ENCODE peak calls at places on chromosomes 4 and X, in ten cellular contexts. H is HCT116, W is heart left ventricle, P is tibial nerve, F is H54, A is GM12891, G is HepG2, B is IMR-90, C is esophagus squamous epithelium, J is lower leg skin. R is an unnamed sample.

GRCh38 chr4:87089368-87089767 is 131.1 kb downstream of the KLHL8 start:
- DNase-seq in H (no peak), W (no peak), P (no peak), F (no peak), A (no peak), G (peak), B (no peak), C (no peak), J (no peak), R (no peak)

GRCh38 chrX:120262781-120263719 is 12.4 kb downstream of the ZBTB33 start:
- DNase-seq in H (no peak), W (no peak), P (no peak), F (no peak), A (no peak), G (no peak), B (no peak), C (no peak), J (no peak), R (no peak)

GRCh38 chr4:27350161-27350560 is 489.5 kb downstream of the STIM2 start:
- DNase-seq in H (peak), W (no peak), P (no peak), F (no peak), A (no peak), G (no peak), B (no peak), C (no peak), J (no peak), R (no peak)

GRCh38 chr4:7984286-7984925 is 44.7 kb upstream of the AFAP1 start:
- DNase-seq in H (no peak), W (no peak), P (no peak), F (no peak), A (no peak), G (no peak), B (no peak), C (no peak), J (no peak), R (no peak)

GRCh38 chr4:141229408-141230101 is 8.9 kb downstream of the ZNF330 start:
- DNase-seq in H (no peak), W (no peak), P (no peak), F (no peak), A (no peak), G (no peak), B (no peak), C (no peak), J (no peak), R (no peak)

GRCh38 chrX:17470136-17470535 is 95.1 kb downstream of the NHS start:
- DNase-seq in H (no peak), W (no peak), P (no peak), F (no peak), A (no peak), G (no peak), B (peak), C (no peak), J (no peak), R (no peak)

GRCh38 chrX:29627833-29628232 is 587.5 kb upstream of the MAGEB2 start:
- DNase-seq in H (no peak), W (no peak), P (no peak), F (no peak), A (no peak), G (no peak), B (no peak), C (no peak), J (no peak), R (no peak)

GRCh38 chr4:2132438-2132837 is 73.3 kb downstream of the NAT8L start:
- DNase-seq in H (peak), W (no peak), P (no peak), F (no peak), A (no peak), G (no peak), B (no peak), C (no peak), J (no peak), R (no peak)

GRCh38 chrX:150899191-150899757 is 806 bp upstream of the CD99L2 start:
- DNase-seq in H (no peak), W (peak), P (peak), F (no peak), A (no peak), G (no peak), B (peak), C (no peak), J (peak), R (peak)

GRCh38 chr4:118338981-118339765 is 13.6 kb downstream of the PRSS12 start:
- DNase-seq in H (no peak), W (no peak), P (no peak), F (no peak), A (no peak), G (no peak), B (peak), C (no peak), J (no peak), R (no peak)

GRCh38 chrX:36019164-36019563 is 99.6 kb downstream of the CFAP47 start:
- DNase-seq in H (no peak), W (no peak), P (no peak), F (no peak), A (no peak), G (peak), B (no peak), C (no peak), J (no peak), R (no peak)

GRCh38 chr4:87243426-87244053 is 23.1 kb upstream of the KLHL8 start:
- DNase-seq in H (no peak), W (no peak), P (no peak), F (no peak), A (no peak), G (no peak), B (no peak), C (no peak), J (no peak), R (no peak)

GRCh38 chr4:76748649-76749048 is 149.3 kb downstream of the SOWAHB start:
- DNase-seq in H (no peak), W (no peak), P (peak), F (no peak), A (no peak), G (peak), B (peak), C (no peak), J (no peak), R (peak)

GRCh38 chr4:38266616-38267015 is 306.4 kb downstream of the PTTG2 start:
- DNase-seq in H (peak), W (no peak), P (no peak), F (peak), A (no peak), G (peak), B (peak), C (no peak), J (no peak), R (no peak)

GRCh38 chr4:118941149-118941548 is 52.5 kb downstream of the SYNPO2 start:
- DNase-seq in H (no peak), W (peak), P (peak), F (no peak), A (no peak), G (peak), B (peak), C (no peak), J (no peak), R (no peak)

GRCh38 chrX:10286195-10286594 is 129.4 kb downstream of the CLCN4 start:
- DNase-seq in H (no peak), W (no peak), P (no peak), F (no peak), A (no peak), G (no peak), B (no peak), C (no peak), J (no peak), R (no peak)

GRCh38 chr4:72374156-72374555 is 194.9 kb downstream of the ADAMTS3 start:
- DNase-seq in H (no peak), W (no peak), P (no peak), F (no peak), A (no peak), G (no peak), B (no peak), C (no peak), J (no peak), R (no peak)

GRCh38 chr4:182528819-182529218 is 285.6 kb downstream of the TENM3 start:
- DNase-seq in H (no peak), W (no peak), P (no peak), F (no peak), A (no peak), G (no peak), B (no peak), C (no peak), J (no peak), R (no peak)

GRCh38 chr4:107689912-107690587 is 30.0 kb downstream of the PAPSS1 start:
- DNase-seq in H (peak), W (no peak), P (no peak), F (peak), A (no peak), G (peak), B (peak), C (no peak), J (no peak), R (no peak)

GRCh38 chrX:13440166-13440565 is 120.3 kb upstream of the ATXN3L start:
- DNase-seq in H (no peak), W (no peak), P (no peak), F (no peak), A (no peak), G (no peak), B (peak), C (no peak), J (no peak), R (no peak)

GRCh38 chr4:2857349-2857927 is 13.8 kb downstream of the ADD1 start:
- DNase-seq in H (no peak), W (no peak), P (no peak), F (no peak), A (no peak), G (peak), B (no peak), C (no peak), J (no peak), R (no peak)

GRCh38 chr4:7885216-7886134 is 54.2 kb downstream of the AFAP1 start:
- DNase-seq in H (no peak), W (no peak), P (no peak), F (no peak), A (no peak), G (no peak), B (no peak), C (no peak), J (peak), R (no peak)

GRCh38 chr4:140968371-140968770 is 164.9 kb downstream of the RNF150 start:
- DNase-seq in H (no peak), W (no peak), P (no peak), F (no peak), A (no peak), G (no peak), B (no peak), C (no peak), J (no peak), R (no peak)

GRCh38 chr4:165325732-165326512 is 1.5 kb upstream of the MSMO1 start:
- DNase-seq in H (peak), W (no peak), P (no peak), F (no peak), A (no peak), G (peak), B (peak), C (no peak), J (no peak), R (no peak)

GRCh38 chrX:143571521-143571920 is 54.2 kb upstream of the SPANXN3 start:
- DNase-seq in H (no peak), W (no peak), P (no peak), F (peak), A (no peak), G (no peak), B (no peak), C (no peak), J (no peak), R (no peak)

GRCh38 chr4:2832309-2832980 is 11.2 kb upstream of the ADD1 start:
- DNase-seq in H (no peak), W (peak), P (no peak), F (no peak), A (peak), G (no peak), B (no peak), C (no peak), J (peak), R (no peak)

GRCh38 chrX:54357414-54358377 is at the start of gene WNK3:
- DNase-seq in H (no peak), W (peak), P (peak), F (peak), A (peak), G (peak), B (peak), C (peak), J (peak), R (peak)

GRCh38 chr4:94446386-94446785 is 5.4 kb upstream of the PDLIM5 start:
- DNase-seq in H (no peak), W (no peak), P (no peak), F (no peak), A (no peak), G (no peak), B (peak), C (no peak), J (no peak), R (no peak)

GRCh38 chr4:154465085-154465484 is 26.5 kb downstream of the DCHS2 start:
- DNase-seq in H (no peak), W (no peak), P (no peak), F (no peak), A (no peak), G (no peak), B (no peak), C (no peak), J (no peak), R (no peak)

GRCh38 chr4:96729641-96730040 is 889.7 kb downstream of the PDHA2 start:
- DNase-seq in H (no peak), W (no peak), P (no peak), F (no peak), A (no peak), G (no peak), B (no peak), C (no peak), J (no peak), R (no peak)

GRCh38 chrX:38095971-38096529 is 89.7 kb downstream of the SYTL5 start:
- DNase-seq in H (peak), W (no peak), P (no peak), F (no peak), A (no peak), G (no peak), B (peak), C (no peak), J (no peak), R (no peak)

GRCh38 chr4:95415346-95415771 is 133.4 kb downstream of the UNC5C start:
- DNase-seq in H (no peak), W (no peak), P (no peak), F (no peak), A (no peak), G (no peak), B (peak), C (no peak), J (no peak), R (no peak)

GRCh38 chr4:187378441-187378840 is 617.1 kb upstream of the ZFP42 start:
- DNase-seq in H (no peak), W (no peak), P (no peak), F (no peak), A (no peak), G (no peak), B (no peak), C (no peak), J (no peak), R (no peak)

GRCh38 chr4:187383181-187383580 is 612.4 kb upstream of the ZFP42 start:
- DNase-seq in H (no peak), W (no peak), P (no peak), F (no peak), A (no peak), G (no peak), B (no peak), C (no peak), J (no peak), R (no peak)

DNA sequence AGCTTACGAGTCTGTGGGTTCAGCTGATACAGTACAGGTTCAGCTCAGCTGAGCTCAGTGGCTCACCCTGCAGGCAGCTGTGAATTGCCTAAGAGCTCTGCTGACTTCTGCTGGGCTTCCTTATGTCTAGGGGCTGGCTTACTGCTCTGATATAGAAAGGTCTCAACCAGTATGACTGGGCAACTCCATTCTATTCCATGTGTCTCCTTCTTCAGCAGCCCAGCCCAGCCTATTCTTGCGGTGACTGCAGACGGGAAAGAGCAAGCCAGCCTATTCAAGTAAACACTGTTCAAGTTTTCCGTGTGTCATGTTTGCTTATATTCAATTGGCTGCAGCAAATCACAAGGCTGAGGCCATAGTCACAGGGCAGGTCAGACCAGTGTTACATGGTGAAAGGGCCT is 615.4 kb upstream of the ZFP42 start:
- DNase-seq in H (peak), W (no peak), P (no peak), F (no peak), A (no peak), G (peak), B (peak), C (no peak), J (no peak), R (no peak)
- TF ChIP-seq POLR2A in H (no peak), W (no peak), P (no peak), F (no peak), A (no peak), G (no peak), B (no peak), C (no peak), J (no peak), R (no peak)

GRCh38 chr4:102825261-102826071 is 1.9 kb downstream of the UBE2D3 start:
- DNase-seq in H (peak), W (no peak), P (peak), F (no peak), A (no peak), G (peak), B (peak), C (no peak), J (peak), R (no peak)

GRCh38 chr4:102826890-102827673 is at the start of gene UBE2D3:
- DNase-seq in H (peak), W (peak), P (peak), F (peak), A (peak), G (peak), B (peak), C (peak), J (peak), R (peak)

GRCh38 chr4:102827674-102828496 is 534 bp upstream of the UBE2D3 start:
- DNase-seq in H (peak), W (peak), P (peak), F (peak), A (peak), G (peak), B (peak), C (peak), J (peak), R (peak)

GRCh38 chr4:102824398-102824797 is 3.0 kb downstream of the UBE2D3 start:
- DNase-seq in H (no peak), W (no peak), P (no peak), F (no peak), A (no peak), G (no peak), B (peak), C (no peak), J (no peak), R (no peak)

GRCh38 chr4:102826105-102826889 is 1.1 kb downstream of the UBE2D3 start:
- DNase-seq in H (no peak), W (no peak), P (no peak), F (no peak), A (no peak), G (no peak), B (no peak), C (no peak), J (no peak), R (no peak)
- TF ChIP-seq POLR2A in H (no peak), W (no peak), P (peak), F (no peak), A (peak), G (no peak), B (no peak), C (no peak), J (no peak), R (no peak)

GRCh38 chr4:105707783-105708182 is 706 bp downstream of the INTS12 start:
- DNase-seq in H (no peak), W (no peak), P (no peak), F (no peak), A (no peak), G (no peak), B (no peak), C (no peak), J (no peak), R (no peak)

GRCh38 chr4:105709081-105709450 is 482 bp downstream of the GSTCD start:
- DNase-seq in H (peak), W (no peak), P (peak), F (peak), A (no peak), G (peak), B (no peak), C (no peak), J (no peak), R (no peak)

GRCh38 chr4:105710678-105711077 is 2.1 kb downstream of the GSTCD start:
- DNase-seq in H (no peak), W (no peak), P (no peak), F (no peak), A (no peak), G (no peak), B (no peak), C (no peak), J (no peak), R (no peak)

GRCh38 chr4:105710012-105710600 is 1.5 kb downstream of the GSTCD start:
- DNase-seq in H (no peak), W (no peak), P (no peak), F (no peak), A (no peak), G (no peak), B (no peak), C (no peak), J (no peak), R (no peak)

DNA sequence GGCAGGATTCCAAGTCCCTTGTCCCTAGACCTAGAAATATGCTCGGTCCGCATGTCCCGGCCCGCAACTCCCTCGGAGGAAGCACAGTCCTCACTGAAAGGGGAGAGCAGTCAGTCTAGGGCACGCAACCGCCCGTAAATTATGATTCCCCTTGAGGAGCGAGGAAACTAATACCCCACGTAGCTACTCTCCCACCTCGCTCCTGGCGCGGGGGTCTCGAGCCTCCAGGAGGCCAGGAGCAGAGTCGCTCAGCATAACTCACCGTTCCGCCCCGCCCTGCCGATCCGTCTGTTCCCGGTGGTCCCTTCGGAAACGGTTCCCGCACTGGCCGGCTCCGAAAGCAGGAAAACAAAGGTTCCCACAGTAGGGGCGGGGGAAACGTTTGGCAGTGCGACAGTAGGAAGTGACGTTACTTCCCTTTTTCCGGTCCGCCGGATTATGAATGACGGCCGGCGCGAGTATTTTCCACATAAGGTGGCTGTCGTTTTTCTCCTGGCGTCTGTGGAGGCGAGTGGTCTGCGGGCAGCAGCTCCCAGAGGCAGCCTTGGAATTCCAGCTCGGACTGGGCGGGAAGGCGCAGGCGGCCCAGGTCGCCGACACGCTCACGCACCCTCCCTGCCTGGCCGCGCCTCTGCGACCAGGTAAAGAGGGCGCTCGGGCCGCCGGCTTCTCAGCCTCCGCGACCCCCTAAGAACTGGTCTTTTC is at the start of the genes GSTCD and INTS12:
- DNase-seq in H (peak), W (peak), P (peak), F (peak), A (peak), G (peak), B (peak), C (peak), J (peak), R (peak)
- TF ChIP-seq POLR2A in H (peak), W (peak), P (peak), F (peak), A (peak), G (peak), B (peak), C (no peak), J (no peak), R (no peak)

GRCh38 chrX:55451990-55452824 is at the start of gene MAGEH1:
- DNase-seq in H (no peak), W (peak), P (peak), F (peak), A (peak), G (peak), B (peak), C (peak), J (peak), R (peak)
- TF ChIP-seq POLR2A in H (no peak), W (peak), P (peak), F (peak), A (no peak), G (no peak), B (peak), C (no peak), J (no peak), R (no peak)

DNA sequence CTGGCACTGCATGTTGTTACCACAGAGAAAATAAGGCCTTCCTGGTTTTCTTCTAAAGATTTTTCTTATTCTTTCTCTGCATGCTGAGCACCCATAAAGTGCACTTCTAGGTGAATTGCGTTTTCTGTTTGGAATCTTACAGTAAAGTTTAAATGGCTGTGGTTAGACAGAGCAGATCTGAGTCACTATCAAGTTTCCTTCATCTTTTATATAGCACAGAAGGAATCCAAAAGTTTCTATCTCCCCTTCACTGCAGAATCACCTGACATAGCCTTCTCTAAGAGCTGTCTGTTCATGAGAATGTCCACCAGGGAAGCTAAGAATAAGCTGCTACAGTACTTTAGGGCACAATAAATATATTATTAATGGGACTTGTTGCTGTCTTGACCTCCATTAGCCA is 455.5 kb upstream of the FAM241A start:
- DNase-seq in H (no peak), W (no peak), P (no peak), F (no peak), A (no peak), G (no peak), B (peak), C (no peak), J (no peak), R (no peak)
- TF ChIP-seq POLR2A in H (no peak), W (no peak), P (no peak), F (no peak), A (no peak), G (no peak), B (no peak), C (no peak), J (no peak), R (no peak)

GRCh38 chrX:153513265-153513664 is 4.2 kb upstream of the ATP2B3 start:
- DNase-seq in H (no peak), W (no peak), P (no peak), F (no peak), A (no peak), G (no peak), B (no peak), C (no peak), J (no peak), R (no peak)
- TF ChIP-seq POLR2A in H (no peak), W (no peak), P (no peak), F (no peak), A (no peak), G (no peak), B (no peak), C (no peak), J (no peak), R (no peak)

R was measured in stomach.